ENCODE peak calls at places on chromosome 15, in eight cellular contexts. K is CD4-positive, alpha-beta T cell; A is bronchial epithelial cell; W is GM23338; L is type B pancreatic cell; S is CD8-positive, alpha-beta T cell; Q is HL-60; V is left ventricle myocardium inferior. F is an unnamed sample.

GRCh38 chr15:69730281-69731235 is 277.9 kb downstream of the RPLP1 start:
- DNase-seq in W (no peak), L (no peak), Q (no peak), A (no peak), S (no peak), K (no peak), V (no peak), F (no peak)

GRCh38 chr15:41104234-41104633 is 11.8 kb downstream of the INO80 start:
- DNase-seq in S (no peak), W (no peak), L (no peak), K (no peak), A (peak), V (no peak), Q (no peak), F (no peak)

GRCh38 chr15:51499379-51499976 is 123.1 kb downstream of the DMXL2 start:
- DNase-seq in K (no peak), Q (no peak), V (no peak), A (peak), L (no peak), W (peak), S (no peak), F (no peak)

GRCh38 chr15:70503798-70504304 is 259.5 kb downstream of the UACA start:
- DNase-seq in L (no peak), S (no peak), K (no peak), A (no peak), V (no peak), Q (no peak), W (no peak), F (no peak)

GRCh38 chr15:64877435-64877834 is 34.3 kb upstream of the ANKDD1A start:
- DNase-seq in V (peak), W (no peak), Q (no peak), L (no peak), S (no peak), K (no peak), A (no peak), F (no peak)

GRCh38 chr15:80803580-80804525 is 24.7 kb downstream of the CEMIP start:
- DNase-seq in V (no peak), A (peak), K (no peak), L (no peak), S (no peak), W (no peak), Q (no peak), F (no peak)

GRCh38 chr15:51970981-51971352 is 611 bp downstream of the LEO1 start:
- DNase-seq in A (no peak), W (no peak), K (no peak), L (no peak), V (no peak), Q (no peak), S (no peak), F (no peak)

GRCh38 chr15:70955151-70955550 is 62.5 kb downstream of the LRRC49 start:
- DNase-seq in V (no peak), K (no peak), S (no peak), Q (no peak), W (no peak), L (no peak), A (no peak), F (no peak)

GRCh38 chr15:22981336-22981840 is 1.2 kb upstream of the CYFIP1 start:
- DNase-seq in A (no peak), Q (no peak), K (no peak), V (no peak), S (no peak), W (no peak), L (no peak), F (no peak)

GRCh38 chr15:29097971-29098370 is 171.7 kb downstream of the NSMCE3 start:
- DNase-seq in Q (no peak), V (no peak), S (no peak), K (no peak), L (no peak), A (no peak), W (no peak), F (no peak)

GRCh38 chr15:69388259-69388658 is 25.9 kb upstream of the KIF23 start:
- DNase-seq in K (no peak), S (no peak), W (no peak), L (no peak), V (no peak), A (peak), Q (no peak), F (no peak)

GRCh38 chr15:71973366-71973765 is 144.6 kb downstream of the MYO9A start:
- DNase-seq in A (no peak), W (no peak), Q (no peak), S (no peak), L (no peak), K (no peak), V (no peak), F (no peak)

GRCh38 chr15:39216816-39217215 is 364.1 kb upstream of the THBS1 start:
- DNase-seq in L (no peak), V (no peak), Q (no peak), W (no peak), A (no peak), K (no peak), S (no peak), F (no peak)

GRCh38 chr15:36925671-36926421 is 174.5 kb downstream of the MEIS2 start:
- DNase-seq in V (no peak), A (no peak), Q (no peak), K (no peak), W (no peak), L (no peak), S (no peak), F (no peak)

GRCh38 chr15:72013703-72014102 is 104.2 kb downstream of the MYO9A start:
- DNase-seq in K (no peak), Q (no peak), S (no peak), A (no peak), V (no peak), W (no peak), L (no peak), F (no peak)

GRCh38 chr15:38267416-38268022 is 14.9 kb downstream of the SPRED1 start:
- DNase-seq in L (no peak), V (no peak), A (peak), W (no peak), K (no peak), Q (no peak), S (no peak), F (no peak)

GRCh38 chr15:59105839-59106238 is 893 bp downstream of the CCNB2 start:
- DNase-seq in W (peak), K (no peak), S (no peak), L (no peak), A (peak), Q (no peak), V (no peak), F (no peak)

GRCh38 chr15:93587046-93587445 is 498.0 kb upstream of the RGMA start:
- DNase-seq in L (no peak), V (peak), W (no peak), S (no peak), K (no peak), A (no peak), Q (no peak), F (peak)

GRCh38 chr15:43253431-43254403 is 13.0 kb downstream of the TGM5 start:
- DNase-seq in A (peak), W (no peak), Q (no peak), K (no peak), S (no peak), L (no peak), V (no peak), F (no peak)

GRCh38 chr15:75138016-75138999 is 63.4 kb upstream of the C15orf39 start:
- DNase-seq in S (no peak), Q (no peak), V (no peak), L (no peak), W (no peak), A (no peak), K (no peak), F (no peak)

GRCh38 chr15:22265056-22265945 is 185.0 kb downstream of the OR4M2 start:
- DNase-seq in Q (no peak), K (no peak), A (no peak), V (no peak), S (peak), L (peak), W (no peak), F (no peak)

GRCh38 chr15:85397151-85397550 is 16.7 kb downstream of the AKAP13 start:
- DNase-seq in Q (no peak), S (no peak), A (no peak), L (no peak), K (no peak), V (no peak), W (no peak), F (no peak)

GRCh38 chr15:63466378-63467192 is 37.8 kb upstream of the USP3 start:
- DNase-seq in S (peak), W (peak), L (no peak), A (peak), Q (peak), K (peak), V (no peak), F (peak)

GRCh38 chr15:34437687-34438086 is at the start of gene GOLGA8A:
- DNase-seq in Q (peak), V (peak), A (peak), W (peak), K (peak), S (peak), L (no peak), F (peak)

GRCh38 chr15:67006089-67007065 is 59.0 kb upstream of the SMAD3 start:
- DNase-seq in A (peak), L (no peak), W (no peak), K (no peak), Q (no peak), V (no peak), S (no peak), F (no peak)

GRCh38 chr15:101710806-101711205 is 13.5 kb downstream of the TARS3 start:
- DNase-seq in W (peak), A (peak), L (no peak), Q (no peak), K (no peak), S (no peak), V (no peak), F (no peak)

GRCh38 chr15:66654718-66655375 is 47.2 kb upstream of the SMAD6 start:
- DNase-seq in S (no peak), K (no peak), L (no peak), W (peak), V (peak), A (no peak), Q (no peak), F (no peak)

GRCh38 chr15:98760112-98760826 is 111.9 kb downstream of the IGF1R start:
- DNase-seq in A (peak), K (no peak), S (no peak), L (no peak), W (no peak), Q (no peak), V (peak), F (no peak)

GRCh38 chr15:59739557-59740186 is 50.6 kb upstream of the BNIP2 start:
- DNase-seq in S (no peak), A (no peak), Q (no peak), W (no peak), K (no peak), L (no peak), V (no peak), F (no peak)

GRCh38 chr15:39920510-39921273 is 626 bp upstream of the GPR176 start:
- DNase-seq in L (peak), K (peak), Q (peak), V (peak), A (peak), S (peak), W (peak), F (peak)

GRCh38 chr15:85752591-85752990 is 42.1 kb downstream of the KLHL25 start:
- DNase-seq in Q (no peak), W (peak), V (no peak), L (no peak), K (no peak), A (peak), S (no peak), F (no peak)

DNA sequence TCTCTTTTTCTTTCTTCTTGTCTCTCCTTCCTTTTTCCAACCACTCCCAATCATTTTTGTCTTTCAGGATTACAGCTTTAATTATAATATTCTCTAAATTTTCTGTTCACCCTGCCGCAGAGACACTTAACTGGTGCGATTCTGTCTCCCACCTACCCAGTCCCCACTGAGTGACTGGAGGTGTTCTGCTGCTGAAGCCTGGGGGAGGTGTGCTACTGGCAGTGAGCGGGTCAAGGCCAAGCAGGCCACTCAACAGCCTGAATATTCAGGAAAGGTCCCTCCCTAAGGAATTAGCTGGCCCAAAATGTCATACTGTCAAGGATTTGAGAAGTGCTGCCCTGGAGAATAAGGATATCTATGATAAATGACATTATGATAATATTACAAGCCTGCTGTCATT is 126.5 kb downstream of the GABRG3 start:
- DNase-seq in L (no peak), W (no peak), A (no peak), Q (no peak), K (no peak), S (no peak), V (no peak), F (no peak)
- TF ChIP-seq CTCF in L (no peak), W (no peak), A (no peak), Q (no peak), K (no peak), S (no peak), V (no peak), F (no peak)

DNA sequence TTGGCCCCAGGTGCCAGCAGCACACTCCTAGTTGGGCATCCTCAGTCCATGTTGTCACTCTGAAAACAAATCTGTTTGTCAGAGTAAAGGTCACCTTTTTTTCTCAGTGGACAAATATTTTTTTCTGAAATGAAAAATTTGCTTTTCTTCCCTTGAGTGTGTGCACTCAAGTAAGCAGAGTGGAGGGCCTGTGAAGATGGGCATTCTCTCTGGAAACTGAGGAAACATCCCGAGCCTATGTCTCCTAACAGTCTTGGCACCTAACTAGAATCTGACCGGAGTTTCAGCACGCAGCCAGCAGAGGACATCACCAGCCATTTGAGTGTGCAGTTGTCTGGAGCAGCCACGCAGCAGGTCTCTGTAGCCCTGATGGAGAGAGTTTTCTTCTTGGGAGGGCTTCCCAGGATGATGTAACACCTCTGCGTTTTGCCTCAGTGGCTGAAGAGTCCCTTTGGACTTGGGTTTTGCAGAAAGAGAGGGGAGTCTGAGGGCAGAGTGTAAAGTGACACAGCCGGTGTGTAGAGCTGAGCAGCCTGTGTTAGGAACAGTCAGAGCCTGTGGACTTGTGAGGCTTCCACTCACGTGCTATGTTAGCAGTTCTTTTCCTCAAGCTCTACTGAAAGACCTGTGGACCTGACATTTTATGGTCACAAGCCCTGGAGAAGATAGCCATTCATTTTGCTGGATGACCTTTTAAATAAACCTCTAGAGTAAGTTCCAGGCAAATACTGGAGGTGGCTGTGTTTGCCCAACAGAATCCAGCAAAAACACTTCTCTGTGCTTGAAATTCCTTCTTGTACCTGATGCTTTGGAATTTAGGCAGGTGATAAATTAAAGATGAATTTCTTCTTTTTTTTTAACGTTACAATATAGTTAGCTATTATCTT is 51.6 kb downstream of the ABHD2 start:
- DNase-seq in Q (no peak), S (no peak), K (no peak), W (peak), V (no peak), L (no peak), A (no peak), F (no peak)
- TF ChIP-seq CTCF in Q (no peak), S (no peak), K (no peak), W (peak), V (peak), L (peak), A (no peak), F (no peak)

GRCh38 chr15:31974154-31974794 is 56.0 kb upstream of the CHRNA7 start:
- DNase-seq in A (no peak), S (no peak), V (no peak), W (peak), Q (no peak), L (no peak), K (no peak), F (no peak)

GRCh38 chr15:31975446-31976229 is 54.7 kb upstream of the CHRNA7 start:
- DNase-seq in V (no peak), W (peak), Q (no peak), K (no peak), L (no peak), S (no peak), A (peak), F (no peak)

GRCh38 chr15:31977138-31977537 is 53.2 kb upstream of the CHRNA7 start:
- DNase-seq in W (no peak), Q (no peak), V (no peak), A (no peak), L (no peak), K (no peak), S (no peak), F (no peak)

GRCh38 chr15:31973197-31973596 is 57.1 kb upstream of the CHRNA7 start:
- DNase-seq in Q (no peak), S (no peak), A (no peak), W (no peak), L (no peak), V (no peak), K (no peak), F (no peak)

GRCh38 chr15:31974855-31975421 is 55.4 kb upstream of the CHRNA7 start:
- DNase-seq in L (no peak), A (peak), V (no peak), S (peak), W (peak), Q (no peak), K (no peak), F (peak)
- TF ChIP-seq CTCF in L (peak), A (peak), V (peak), S (peak), W (peak), Q (peak), K (peak), F (peak)

GRCh38 chr15:78502641-78503040 is 4.7 kb upstream of the HYKK start:
- DNase-seq in S (no peak), K (no peak), W (no peak), L (no peak), V (no peak), Q (no peak), A (no peak), F (no peak)

GRCh38 chr15:78509726-78510312 is 2.4 kb downstream of the HYKK start:
- DNase-seq in K (no peak), V (no peak), A (no peak), L (no peak), W (peak), S (no peak), Q (no peak), F (no peak)

GRCh38 chr15:78507831-78508160 is 419 bp downstream of the HYKK start:
- DNase-seq in L (no peak), A (no peak), S (no peak), K (no peak), Q (no peak), W (no peak), V (no peak), F (no peak)

GRCh38 chr15:78508272-78508671 is 895 bp downstream of the HYKK start:
- DNase-seq in A (peak), Q (no peak), S (no peak), W (no peak), K (no peak), L (no peak), V (no peak), F (no peak)

DNA sequence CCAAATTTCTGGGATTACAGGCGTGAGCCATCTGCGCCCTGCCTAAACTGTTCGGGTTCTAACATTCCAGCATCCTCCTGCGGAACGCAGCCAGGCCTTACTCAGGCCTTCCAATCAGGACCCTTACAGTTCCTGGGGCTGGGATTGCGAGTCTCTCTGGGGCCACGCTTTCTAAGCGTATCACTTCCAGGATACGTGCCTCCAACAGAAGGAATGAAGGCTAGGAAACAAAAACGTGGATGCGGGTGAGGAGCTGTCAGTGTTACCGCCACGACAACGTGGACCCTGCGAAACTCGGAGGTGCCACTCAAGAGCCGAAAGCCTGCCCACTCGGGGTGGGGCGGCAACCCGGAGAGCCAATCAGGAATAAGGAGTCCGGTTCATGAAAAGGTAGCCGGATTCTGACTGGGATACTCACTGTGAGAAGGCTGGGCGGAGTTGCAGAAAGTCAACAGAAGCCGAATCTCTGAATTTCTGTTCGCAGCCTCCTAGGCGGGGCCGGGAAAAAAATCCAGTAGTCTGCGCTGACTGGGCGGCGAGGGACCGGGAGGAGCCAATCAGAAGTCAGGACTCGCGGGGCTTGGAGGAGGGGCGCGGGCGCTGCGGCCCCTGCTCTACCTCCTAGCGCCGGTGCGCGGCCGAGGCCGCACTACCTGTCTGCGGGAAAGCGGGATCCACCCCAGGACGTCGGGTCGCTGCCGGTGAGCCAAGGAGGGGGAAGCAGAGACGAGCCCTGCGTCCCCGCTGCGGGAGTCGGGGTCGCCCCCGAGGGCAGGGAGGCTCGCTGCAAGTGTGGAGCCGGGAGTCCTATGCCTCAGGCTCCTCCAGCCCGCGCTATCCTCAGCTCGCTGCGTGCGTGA is at the start of gene HYKK:
- DNase-seq in Q (peak), V (peak), S (peak), L (peak), K (peak), A (peak), W (peak), F (peak)
- TF ChIP-seq CTCF in Q (no peak), V (peak), S (no peak), L (peak), K (no peak), A (peak), W (no peak), F (no peak)

DNA sequence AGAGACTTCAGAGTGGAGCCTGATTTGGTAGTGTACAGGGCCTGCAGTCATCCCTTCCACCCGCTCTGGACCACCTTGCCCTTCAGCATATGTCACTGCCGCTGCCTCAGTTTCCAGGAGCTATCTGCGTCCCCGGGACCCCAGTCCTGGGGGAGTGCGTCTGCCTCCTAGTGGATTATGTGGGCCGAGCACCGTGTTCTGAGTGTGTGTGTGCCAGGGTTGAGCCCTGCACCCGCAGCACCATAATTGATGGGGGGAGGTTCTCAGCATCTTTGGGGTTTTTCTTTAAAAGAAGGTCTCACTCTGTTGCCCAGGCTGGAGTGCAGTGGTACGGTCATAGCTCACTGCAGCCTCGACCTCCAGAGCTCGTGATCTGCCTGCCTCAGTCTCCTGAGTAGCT is 33.6 kb downstream of the CD276 start:
- DNase-seq in S (no peak), W (peak), Q (no peak), A (no peak), K (no peak), L (no peak), V (no peak), F (no peak)
- TF ChIP-seq CTCF in S (no peak), W (peak), Q (no peak), A (no peak), K (no peak), L (peak), V (no peak), F (peak)

F was measured in endothelial cell.